ENCODE peak calls at places on chromosomes 11 and 22, in eight cellular contexts. One of them, this sample, is unnamed.

GRCh38 chr22:50621948-50622722 is 5.8 kb downstream of the ARSA start:
- DNase-seq in stimulated activated CD8-positive, alpha-beta memory T cell treated with anti-CD3 and anti-CD28 coated beads, Interleukin-7, amount 100 ng/mL, for 1 hour: no peak
- DNase-seq in NCI-H1436 treated with DMSO at 0.1 percent for 48 hours: no peak
- DNase-seq in uterus: no peak
- DNase-seq in activated CD4-positive, alpha-beta T cell treated with anti-CD3 and anti-CD28 coated beads, Interleukin-2, amount 50 U/mL, for 24 hours: no peak
- DNase-seq in astrocyte of the spinal cord: no peak
- DNase-seq in anterior cingulate cortex: no peak
- DNase-seq in AG10803: no peak
- DNase-seq in this sample: no peak

GRCh38 chr22:16933274-16933923 is 74.6 kb downstream of the GAB4 start:
- DNase-seq in uterus: no peak
- DNase-seq in astrocyte of the spinal cord: no peak
- DNase-seq in NCI-H1436 treated with DMSO at 0.1 percent for 48 hours: no peak
- DNase-seq in anterior cingulate cortex: no peak
- DNase-seq in activated CD4-positive, alpha-beta T cell treated with anti-CD3 and anti-CD28 coated beads, Interleukin-2, amount 50 U/mL, for 24 hours: no peak
- DNase-seq in stimulated activated CD8-positive, alpha-beta memory T cell treated with anti-CD3 and anti-CD28 coated beads, Interleukin-7, amount 100 ng/mL, for 1 hour: no peak
- DNase-seq in AG10803: no peak
- DNase-seq in this sample: no peak

GRCh38 chr11:18321622-18321990 is 334 bp downstream of the HPS5 start:
- DNase-seq in AG10803: no peak
- DNase-seq in activated CD4-positive, alpha-beta T cell treated with anti-CD3 and anti-CD28 coated beads, Interleukin-2, amount 50 U/mL, for 24 hours: no peak
- DNase-seq in NCI-H1436 treated with DMSO at 0.1 percent for 48 hours: no peak
- DNase-seq in astrocyte of the spinal cord: no peak
- DNase-seq in stimulated activated CD8-positive, alpha-beta memory T cell treated with anti-CD3 and anti-CD28 coated beads, Interleukin-7, amount 100 ng/mL, for 1 hour: no peak
- DNase-seq in uterus: no peak
- DNase-seq in anterior cingulate cortex: no peak
- DNase-seq in this sample: no peak

GRCh38 chr22:49827307-49827852 is 293 bp downstream of the BRD1 start:
- DNase-seq in uterus: no peak
- DNase-seq in anterior cingulate cortex: no peak
- DNase-seq in activated CD4-positive, alpha-beta T cell treated with anti-CD3 and anti-CD28 coated beads, Interleukin-2, amount 50 U/mL, for 24 hours: no peak
- DNase-seq in stimulated activated CD8-positive, alpha-beta memory T cell treated with anti-CD3 and anti-CD28 coated beads, Interleukin-7, amount 100 ng/mL, for 1 hour: no peak
- DNase-seq in astrocyte of the spinal cord: no peak
- DNase-seq in NCI-H1436 treated with DMSO at 0.1 percent for 48 hours: no peak
- DNase-seq in AG10803: peak; percentile 27
- DNase-seq in this sample: no peak

GRCh38 chr11:25981998-25982397 is 349.9 kb upstream of the ANO3 start:
- DNase-seq in AG10803: peak; percentile 73
- DNase-seq in uterus: no peak
- DNase-seq in astrocyte of the spinal cord: peak; percentile 71
- DNase-seq in anterior cingulate cortex: no peak
- DNase-seq in activated CD4-positive, alpha-beta T cell treated with anti-CD3 and anti-CD28 coated beads, Interleukin-2, amount 50 U/mL, for 24 hours: no peak
- DNase-seq in stimulated activated CD8-positive, alpha-beta memory T cell treated with anti-CD3 and anti-CD28 coated beads, Interleukin-7, amount 100 ng/mL, for 1 hour: no peak
- DNase-seq in NCI-H1436 treated with DMSO at 0.1 percent for 48 hours: no peak
- DNase-seq in this sample: no peak

GRCh38 chr22:39994566-39995345 is at the start of gene FAM83F:
- DNase-seq in NCI-H1436 treated with DMSO at 0.1 percent for 48 hours: no peak
- DNase-seq in AG10803: no peak
- DNase-seq in activated CD4-positive, alpha-beta T cell treated with anti-CD3 and anti-CD28 coated beads, Interleukin-2, amount 50 U/mL, for 24 hours: no peak
- DNase-seq in uterus: no peak
- DNase-seq in stimulated activated CD8-positive, alpha-beta memory T cell treated with anti-CD3 and anti-CD28 coated beads, Interleukin-7, amount 100 ng/mL, for 1 hour: no peak
- DNase-seq in astrocyte of the spinal cord: no peak
- DNase-seq in anterior cingulate cortex: no peak
- DNase-seq in this sample: no peak

GRCh38 chr11:111582881-111583280 is 19.4 kb upstream of the SIK2 start:
- DNase-seq in stimulated activated CD8-positive, alpha-beta memory T cell treated with anti-CD3 and anti-CD28 coated beads, Interleukin-7, amount 100 ng/mL, for 1 hour: no peak
- DNase-seq in uterus: no peak
- DNase-seq in NCI-H1436 treated with DMSO at 0.1 percent for 48 hours: no peak
- DNase-seq in activated CD4-positive, alpha-beta T cell treated with anti-CD3 and anti-CD28 coated beads, Interleukin-2, amount 50 U/mL, for 24 hours: no peak
- DNase-seq in astrocyte of the spinal cord: no peak
- DNase-seq in anterior cingulate cortex: no peak
- DNase-seq in AG10803: no peak
- DNase-seq in this sample: no peak

GRCh38 chr22:19750666-19751490 is 9.7 kb upstream of the TBX1 start:
- DNase-seq in AG10803: peak; percentile 30
- DNase-seq in uterus: no peak
- DNase-seq in anterior cingulate cortex: no peak
- DNase-seq in stimulated activated CD8-positive, alpha-beta memory T cell treated with anti-CD3 and anti-CD28 coated beads, Interleukin-7, amount 100 ng/mL, for 1 hour: no peak
- DNase-seq in activated CD4-positive, alpha-beta T cell treated with anti-CD3 and anti-CD28 coated beads, Interleukin-2, amount 50 U/mL, for 24 hours: no peak
- DNase-seq in astrocyte of the spinal cord: peak; percentile 47
- DNase-seq in NCI-H1436 treated with DMSO at 0.1 percent for 48 hours: no peak
- DNase-seq in this sample: no peak

GRCh38 chr11:409600-410471 is 5.0 kb downstream of the SIGIRR start:
- DNase-seq in uterus: no peak
- DNase-seq in anterior cingulate cortex: no peak
- DNase-seq in stimulated activated CD8-positive, alpha-beta memory T cell treated with anti-CD3 and anti-CD28 coated beads, Interleukin-7, amount 100 ng/mL, for 1 hour: no peak
- DNase-seq in NCI-H1436 treated with DMSO at 0.1 percent for 48 hours: no peak
- DNase-seq in AG10803: no peak
- DNase-seq in astrocyte of the spinal cord: no peak
- DNase-seq in activated CD4-positive, alpha-beta T cell treated with anti-CD3 and anti-CD28 coated beads, Interleukin-2, amount 50 U/mL, for 24 hours: no peak
- DNase-seq in this sample: no peak

GRCh38 chr11:76030286-76030685 is 176.0 kb downstream of the WNT11 start:
- DNase-seq in activated CD4-positive, alpha-beta T cell treated with anti-CD3 and anti-CD28 coated beads, Interleukin-2, amount 50 U/mL, for 24 hours: no peak
- DNase-seq in stimulated activated CD8-positive, alpha-beta memory T cell treated with anti-CD3 and anti-CD28 coated beads, Interleukin-7, amount 100 ng/mL, for 1 hour: no peak
- DNase-seq in AG10803: no peak
- DNase-seq in astrocyte of the spinal cord: peak; percentile 93
- DNase-seq in NCI-H1436 treated with DMSO at 0.1 percent for 48 hours: no peak
- DNase-seq in uterus: no peak
- DNase-seq in anterior cingulate cortex: no peak
- DNase-seq in this sample: no peak

GRCh38 chr11:45100338-45100737 is 46.1 kb upstream of the PRDM11 start:
- DNase-seq in NCI-H1436 treated with DMSO at 0.1 percent for 48 hours: no peak
- DNase-seq in astrocyte of the spinal cord: no peak
- DNase-seq in stimulated activated CD8-positive, alpha-beta memory T cell treated with anti-CD3 and anti-CD28 coated beads, Interleukin-7, amount 100 ng/mL, for 1 hour: no peak
- DNase-seq in activated CD4-positive, alpha-beta T cell treated with anti-CD3 and anti-CD28 coated beads, Interleukin-2, amount 50 U/mL, for 24 hours: no peak
- DNase-seq in anterior cingulate cortex: no peak
- DNase-seq in AG10803: peak; percentile 44
- DNase-seq in uterus: no peak
- DNase-seq in this sample: no peak

GRCh38 chr11:125401746-125402145 is 94.3 kb downstream of the FEZ1 start:
- DNase-seq in astrocyte of the spinal cord: no peak
- DNase-seq in activated CD4-positive, alpha-beta T cell treated with anti-CD3 and anti-CD28 coated beads, Interleukin-2, amount 50 U/mL, for 24 hours: no peak
- DNase-seq in anterior cingulate cortex: no peak
- DNase-seq in AG10803: peak; percentile 37
- DNase-seq in uterus: no peak
- DNase-seq in NCI-H1436 treated with DMSO at 0.1 percent for 48 hours: no peak
- DNase-seq in stimulated activated CD8-positive, alpha-beta memory T cell treated with anti-CD3 and anti-CD28 coated beads, Interleukin-7, amount 100 ng/mL, for 1 hour: no peak
- DNase-seq in this sample: no peak

GRCh38 chr22:30887418-30887817 is 81.2 kb downstream of the MORC2 start:
- DNase-seq in anterior cingulate cortex: no peak
- DNase-seq in activated CD4-positive, alpha-beta T cell treated with anti-CD3 and anti-CD28 coated beads, Interleukin-2, amount 50 U/mL, for 24 hours: no peak
- DNase-seq in uterus: no peak
- DNase-seq in NCI-H1436 treated with DMSO at 0.1 percent for 48 hours: no peak
- DNase-seq in stimulated activated CD8-positive, alpha-beta memory T cell treated with anti-CD3 and anti-CD28 coated beads, Interleukin-7, amount 100 ng/mL, for 1 hour: no peak
- DNase-seq in astrocyte of the spinal cord: no peak
- DNase-seq in AG10803: no peak
- DNase-seq in this sample: no peak

GRCh38 chr22:34004058-34004457 is 83.8 kb upstream of the LARGE1 start:
- DNase-seq in stimulated activated CD8-positive, alpha-beta memory T cell treated with anti-CD3 and anti-CD28 coated beads, Interleukin-7, amount 100 ng/mL, for 1 hour: no peak
- DNase-seq in anterior cingulate cortex: no peak
- DNase-seq in AG10803: no peak
- DNase-seq in NCI-H1436 treated with DMSO at 0.1 percent for 48 hours: no peak
- DNase-seq in uterus: no peak
- DNase-seq in activated CD4-positive, alpha-beta T cell treated with anti-CD3 and anti-CD28 coated beads, Interleukin-2, amount 50 U/mL, for 24 hours: no peak
- DNase-seq in astrocyte of the spinal cord: no peak
- DNase-seq in this sample: no peak

GRCh38 chr11:93753241-93753640 is 11.8 kb downstream of the C11orf54 start:
- DNase-seq in uterus: no peak
- DNase-seq in anterior cingulate cortex: no peak
- DNase-seq in stimulated activated CD8-positive, alpha-beta memory T cell treated with anti-CD3 and anti-CD28 coated beads, Interleukin-7, amount 100 ng/mL, for 1 hour: no peak
- DNase-seq in activated CD4-positive, alpha-beta T cell treated with anti-CD3 and anti-CD28 coated beads, Interleukin-2, amount 50 U/mL, for 24 hours: no peak
- DNase-seq in NCI-H1436 treated with DMSO at 0.1 percent for 48 hours: no peak
- DNase-seq in AG10803: no peak
- DNase-seq in astrocyte of the spinal cord: no peak
- DNase-seq in this sample: no peak

GRCh38 chr11:74641905-74642304 is 49.5 kb downstream of the POLD3 start:
- DNase-seq in AG10803: peak; percentile 60
- DNase-seq in anterior cingulate cortex: no peak
- DNase-seq in NCI-H1436 treated with DMSO at 0.1 percent for 48 hours: no peak
- DNase-seq in uterus: peak; percentile 31
- DNase-seq in astrocyte of the spinal cord: no peak
- DNase-seq in activated CD4-positive, alpha-beta T cell treated with anti-CD3 and anti-CD28 coated beads, Interleukin-2, amount 50 U/mL, for 24 hours: no peak
- DNase-seq in stimulated activated CD8-positive, alpha-beta memory T cell treated with anti-CD3 and anti-CD28 coated beads, Interleukin-7, amount 100 ng/mL, for 1 hour: no peak
- DNase-seq in this sample: no peak

GRCh38 chr11:111586305-111586915 is 15.8 kb upstream of the SIK2 start:
- DNase-seq in AG10803: peak; percentile 56
- DNase-seq in activated CD4-positive, alpha-beta T cell treated with anti-CD3 and anti-CD28 coated beads, Interleukin-2, amount 50 U/mL, for 24 hours: peak; percentile 27
- DNase-seq in stimulated activated CD8-positive, alpha-beta memory T cell treated with anti-CD3 and anti-CD28 coated beads, Interleukin-7, amount 100 ng/mL, for 1 hour: no peak
- DNase-seq in astrocyte of the spinal cord: peak; percentile 72
- DNase-seq in NCI-H1436 treated with DMSO at 0.1 percent for 48 hours: peak; percentile 38
- DNase-seq in uterus: peak; percentile 57
- DNase-seq in anterior cingulate cortex: no peak
- DNase-seq in this sample: no peak

GRCh38 chr11:724733-725386 is 18.8 kb downstream of the EPS8L2 start:
- DNase-seq in stimulated activated CD8-positive, alpha-beta memory T cell treated with anti-CD3 and anti-CD28 coated beads, Interleukin-7, amount 100 ng/mL, for 1 hour: no peak
- DNase-seq in uterus: no peak
- DNase-seq in astrocyte of the spinal cord: no peak
- DNase-seq in anterior cingulate cortex: no peak
- DNase-seq in activated CD4-positive, alpha-beta T cell treated with anti-CD3 and anti-CD28 coated beads, Interleukin-2, amount 50 U/mL, for 24 hours: no peak
- DNase-seq in NCI-H1436 treated with DMSO at 0.1 percent for 48 hours: no peak
- DNase-seq in AG10803: no peak
- DNase-seq in this sample: no peak

GRCh38 chr11:17551347-17552040 is 4.4 kb downstream of the OTOG start:
- DNase-seq in stimulated activated CD8-positive, alpha-beta memory T cell treated with anti-CD3 and anti-CD28 coated beads, Interleukin-7, amount 100 ng/mL, for 1 hour: no peak
- DNase-seq in anterior cingulate cortex: no peak
- DNase-seq in astrocyte of the spinal cord: no peak
- DNase-seq in AG10803: no peak
- DNase-seq in uterus: no peak
- DNase-seq in activated CD4-positive, alpha-beta T cell treated with anti-CD3 and anti-CD28 coated beads, Interleukin-2, amount 50 U/mL, for 24 hours: no peak
- DNase-seq in NCI-H1436 treated with DMSO at 0.1 percent for 48 hours: no peak
- DNase-seq in this sample: no peak

This sample was measured in activated naive CD4-positive, alpha-beta T cell.